ENCODE peak calls at places on chromosomes 11 and 22, in six cellular contexts. One of them, this sample, is unnamed.

GRCh38 chr11:36724742-36725387 is 126.8 kb upstream of the RAG2 start:
- DNase-seq in iris pigment epithelial cell: no peak
- DNase-seq in T-helper 2 cell: no peak
- DNase-seq in stimulated activated CD4-positive, alpha-beta T cell treated with anti-CD3 and anti-CD28 coated beads, Interleukin-1b, Interleukin-23, amount 100 ng/mL, for 24 hours: no peak
- DNase-seq in LHCN-M2: no peak
- DNase-seq in CD4-positive, CD25-positive, alpha-beta regulatory T cell: no peak
- DNase-seq in this sample: no peak

GRCh38 chr11:77198440-77198849 is 70.4 kb downstream of the MYO7A start:
- DNase-seq in CD4-positive, CD25-positive, alpha-beta regulatory T cell: peak; percentile 27
- DNase-seq in stimulated activated CD4-positive, alpha-beta T cell treated with anti-CD3 and anti-CD28 coated beads, Interleukin-1b, Interleukin-23, amount 100 ng/mL, for 24 hours: peak; percentile 27
- DNase-seq in iris pigment epithelial cell: peak; percentile 12
- DNase-seq in LHCN-M2: peak; percentile 20
- DNase-seq in T-helper 2 cell: peak; percentile 3
- DNase-seq in this sample: peak; percentile 25

GRCh38 chr11:73361953-73362776 is 14.0 kb upstream of the RELT start:
- DNase-seq in LHCN-M2: no peak
- DNase-seq in T-helper 2 cell: no peak
- DNase-seq in iris pigment epithelial cell: no peak
- DNase-seq in CD4-positive, CD25-positive, alpha-beta regulatory T cell: no peak
- DNase-seq in stimulated activated CD4-positive, alpha-beta T cell treated with anti-CD3 and anti-CD28 coated beads, Interleukin-1b, Interleukin-23, amount 100 ng/mL, for 24 hours: no peak
- DNase-seq in this sample: no peak

GRCh38 chr11:100328626-100329340 is 358.3 kb upstream of the ARHGAP42 start:
- DNase-seq in T-helper 2 cell: no peak
- DNase-seq in CD4-positive, CD25-positive, alpha-beta regulatory T cell: no peak
- DNase-seq in iris pigment epithelial cell: peak; percentile 14
- DNase-seq in LHCN-M2: peak; percentile 0
- DNase-seq in stimulated activated CD4-positive, alpha-beta T cell treated with anti-CD3 and anti-CD28 coated beads, Interleukin-1b, Interleukin-23, amount 100 ng/mL, for 24 hours: no peak
- DNase-seq in this sample: no peak

GRCh38 chr11:131889760-131890620 is 519.6 kb downstream of the NTM start:
- DNase-seq in stimulated activated CD4-positive, alpha-beta T cell treated with anti-CD3 and anti-CD28 coated beads, Interleukin-1b, Interleukin-23, amount 100 ng/mL, for 24 hours: no peak
- DNase-seq in T-helper 2 cell: no peak
- DNase-seq in LHCN-M2: no peak
- DNase-seq in CD4-positive, CD25-positive, alpha-beta regulatory T cell: no peak
- DNase-seq in iris pigment epithelial cell: peak; percentile 48
- DNase-seq in this sample: no peak

GRCh38 chr11:69388661-69389060 is 92.8 kb upstream of the LINC01488 start:
- DNase-seq in CD4-positive, CD25-positive, alpha-beta regulatory T cell: no peak
- DNase-seq in stimulated activated CD4-positive, alpha-beta T cell treated with anti-CD3 and anti-CD28 coated beads, Interleukin-1b, Interleukin-23, amount 100 ng/mL, for 24 hours: no peak
- DNase-seq in LHCN-M2: no peak
- DNase-seq in T-helper 2 cell: no peak
- DNase-seq in iris pigment epithelial cell: no peak
- DNase-seq in this sample: no peak

GRCh38 chr11:10762185-10762584 is 11.1 kb downstream of the CTR9 start:
- DNase-seq in iris pigment epithelial cell: no peak
- DNase-seq in CD4-positive, CD25-positive, alpha-beta regulatory T cell: no peak
- DNase-seq in stimulated activated CD4-positive, alpha-beta T cell treated with anti-CD3 and anti-CD28 coated beads, Interleukin-1b, Interleukin-23, amount 100 ng/mL, for 24 hours: no peak
- DNase-seq in T-helper 2 cell: no peak
- DNase-seq in LHCN-M2: no peak
- DNase-seq in this sample: no peak

GRCh38 chr22:48234011-48234410 is 1471.6 kb downstream of the TBC1D22A start:
- DNase-seq in T-helper 2 cell: no peak
- DNase-seq in LHCN-M2: no peak
- DNase-seq in CD4-positive, CD25-positive, alpha-beta regulatory T cell: no peak
- DNase-seq in iris pigment epithelial cell: no peak
- DNase-seq in stimulated activated CD4-positive, alpha-beta T cell treated with anti-CD3 and anti-CD28 coated beads, Interleukin-1b, Interleukin-23, amount 100 ng/mL, for 24 hours: no peak
- DNase-seq in this sample: no peak

GRCh38 chr11:44258190-44258489 is 51.8 kb downstream of the ALX4 start:
- DNase-seq in LHCN-M2: peak; percentile 80
- DNase-seq in iris pigment epithelial cell: peak; percentile 43
- DNase-seq in CD4-positive, CD25-positive, alpha-beta regulatory T cell: no peak
- DNase-seq in T-helper 2 cell: no peak
- DNase-seq in stimulated activated CD4-positive, alpha-beta T cell treated with anti-CD3 and anti-CD28 coated beads, Interleukin-1b, Interleukin-23, amount 100 ng/mL, for 24 hours: no peak
- DNase-seq in this sample: no peak

GRCh38 chr22:46966846-46967245 is 204.4 kb downstream of the TBC1D22A start:
- DNase-seq in iris pigment epithelial cell: no peak
- DNase-seq in LHCN-M2: no peak
- DNase-seq in T-helper 2 cell: no peak
- DNase-seq in stimulated activated CD4-positive, alpha-beta T cell treated with anti-CD3 and anti-CD28 coated beads, Interleukin-1b, Interleukin-23, amount 100 ng/mL, for 24 hours: no peak
- DNase-seq in CD4-positive, CD25-positive, alpha-beta regulatory T cell: no peak
- DNase-seq in this sample: no peak

GRCh38 chr11:88098289-88098688 is 77.0 kb downstream of the RAB38 start:
- DNase-seq in stimulated activated CD4-positive, alpha-beta T cell treated with anti-CD3 and anti-CD28 coated beads, Interleukin-1b, Interleukin-23, amount 100 ng/mL, for 24 hours: no peak
- DNase-seq in CD4-positive, CD25-positive, alpha-beta regulatory T cell: no peak
- DNase-seq in T-helper 2 cell: no peak
- DNase-seq in LHCN-M2: no peak
- DNase-seq in iris pigment epithelial cell: peak; percentile 11
- DNase-seq in this sample: no peak

GRCh38 chr11:27234043-27234668 is 128.9 kb downstream of the CCDC34 start:
- DNase-seq in iris pigment epithelial cell: peak; percentile 97
- DNase-seq in stimulated activated CD4-positive, alpha-beta T cell treated with anti-CD3 and anti-CD28 coated beads, Interleukin-1b, Interleukin-23, amount 100 ng/mL, for 24 hours: no peak
- DNase-seq in CD4-positive, CD25-positive, alpha-beta regulatory T cell: no peak
- DNase-seq in T-helper 2 cell: no peak
- DNase-seq in LHCN-M2: peak; percentile 100
- DNase-seq in this sample: no peak

GRCh38 chr22:42937164-42937854 is 77.6 kb downstream of the PACSIN2 start:
- DNase-seq in CD4-positive, CD25-positive, alpha-beta regulatory T cell: peak; percentile 60
- DNase-seq in iris pigment epithelial cell: peak; percentile 94
- DNase-seq in LHCN-M2: peak; percentile 83
- DNase-seq in T-helper 2 cell: no peak
- DNase-seq in stimulated activated CD4-positive, alpha-beta T cell treated with anti-CD3 and anti-CD28 coated beads, Interleukin-1b, Interleukin-23, amount 100 ng/mL, for 24 hours: peak; percentile 16
- DNase-seq in this sample: no peak

GRCh38 chr11:68610452-68611116 is 73.8 kb upstream of the GAL start:
- DNase-seq in iris pigment epithelial cell: peak; percentile 17
- DNase-seq in LHCN-M2: peak; percentile 7
- DNase-seq in T-helper 2 cell: no peak
- DNase-seq in stimulated activated CD4-positive, alpha-beta T cell treated with anti-CD3 and anti-CD28 coated beads, Interleukin-1b, Interleukin-23, amount 100 ng/mL, for 24 hours: no peak
- DNase-seq in CD4-positive, CD25-positive, alpha-beta regulatory T cell: no peak
- DNase-seq in this sample: no peak

GRCh38 chr22:50141891-50142363 is 28.6 kb upstream of the PANX2 start:
- DNase-seq in CD4-positive, CD25-positive, alpha-beta regulatory T cell: no peak
- DNase-seq in T-helper 2 cell: no peak
- DNase-seq in stimulated activated CD4-positive, alpha-beta T cell treated with anti-CD3 and anti-CD28 coated beads, Interleukin-1b, Interleukin-23, amount 100 ng/mL, for 24 hours: no peak
- DNase-seq in LHCN-M2: no peak
- DNase-seq in iris pigment epithelial cell: no peak
- DNase-seq in this sample: peak; percentile 17

GRCh38 chr11:11977206-11977938 is 31.1 kb downstream of the DKK3 start:
- DNase-seq in T-helper 2 cell: no peak
- DNase-seq in CD4-positive, CD25-positive, alpha-beta regulatory T cell: no peak
- DNase-seq in iris pigment epithelial cell: peak; percentile 70
- DNase-seq in LHCN-M2: peak; percentile 96
- DNase-seq in stimulated activated CD4-positive, alpha-beta T cell treated with anti-CD3 and anti-CD28 coated beads, Interleukin-1b, Interleukin-23, amount 100 ng/mL, for 24 hours: no peak
- DNase-seq in this sample: no peak

GRCh38 chr11:92843455-92843854 is 126.0 kb upstream of the MTNR1B start:
- DNase-seq in CD4-positive, CD25-positive, alpha-beta regulatory T cell: no peak
- DNase-seq in stimulated activated CD4-positive, alpha-beta T cell treated with anti-CD3 and anti-CD28 coated beads, Interleukin-1b, Interleukin-23, amount 100 ng/mL, for 24 hours: no peak
- DNase-seq in iris pigment epithelial cell: no peak
- DNase-seq in LHCN-M2: no peak
- DNase-seq in T-helper 2 cell: no peak
- DNase-seq in this sample: no peak

GRCh38 chr11:100240051-100240450 is 447.0 kb upstream of the ARHGAP42 start:
- DNase-seq in stimulated activated CD4-positive, alpha-beta T cell treated with anti-CD3 and anti-CD28 coated beads, Interleukin-1b, Interleukin-23, amount 100 ng/mL, for 24 hours: no peak
- DNase-seq in CD4-positive, CD25-positive, alpha-beta regulatory T cell: no peak
- DNase-seq in LHCN-M2: no peak
- DNase-seq in T-helper 2 cell: no peak
- DNase-seq in iris pigment epithelial cell: no peak
- DNase-seq in this sample: no peak

GRCh38 chr11:61980783-61981541 is 13.5 kb upstream of the FTH1 start:
- DNase-seq in LHCN-M2: no peak
- DNase-seq in stimulated activated CD4-positive, alpha-beta T cell treated with anti-CD3 and anti-CD28 coated beads, Interleukin-1b, Interleukin-23, amount 100 ng/mL, for 24 hours: no peak
- DNase-seq in CD4-positive, CD25-positive, alpha-beta regulatory T cell: no peak
- DNase-seq in iris pigment epithelial cell: no peak
- DNase-seq in T-helper 2 cell: no peak
- DNase-seq in this sample: no peak

GRCh38 chr11:67600324-67601029 is 6.3 kb upstream of the NDUFV1 start:
- DNase-seq in CD4-positive, CD25-positive, alpha-beta regulatory T cell: no peak
- DNase-seq in LHCN-M2: no peak
- DNase-seq in stimulated activated CD4-positive, alpha-beta T cell treated with anti-CD3 and anti-CD28 coated beads, Interleukin-1b, Interleukin-23, amount 100 ng/mL, for 24 hours: no peak
- DNase-seq in T-helper 2 cell: no peak
- DNase-seq in iris pigment epithelial cell: no peak
- DNase-seq in this sample: no peak

GRCh38 chr11:116990061-116990473 is 108.2 kb downstream of the SIK3 start:
- DNase-seq in CD4-positive, CD25-positive, alpha-beta regulatory T cell: no peak
- DNase-seq in stimulated activated CD4-positive, alpha-beta T cell treated with anti-CD3 and anti-CD28 coated beads, Interleukin-1b, Interleukin-23, amount 100 ng/mL, for 24 hours: no peak
- DNase-seq in T-helper 2 cell: no peak
- DNase-seq in iris pigment epithelial cell: peak; percentile 93
- DNase-seq in LHCN-M2: peak; percentile 55
- DNase-seq in this sample: no peak

GRCh38 chr22:30610299-30610698 is 3.3 kb downstream of the TCN2 start:
- DNase-seq in CD4-positive, CD25-positive, alpha-beta regulatory T cell: no peak
- DNase-seq in LHCN-M2: no peak
- DNase-seq in iris pigment epithelial cell: no peak
- DNase-seq in stimulated activated CD4-positive, alpha-beta T cell treated with anti-CD3 and anti-CD28 coated beads, Interleukin-1b, Interleukin-23, amount 100 ng/mL, for 24 hours: no peak
- DNase-seq in T-helper 2 cell: no peak
- DNase-seq in this sample: no peak

GRCh38 chr11:20671856-20672546 is 2.6 kb downstream of the NELL1 start:
- DNase-seq in iris pigment epithelial cell: no peak
- DNase-seq in stimulated activated CD4-positive, alpha-beta T cell treated with anti-CD3 and anti-CD28 coated beads, Interleukin-1b, Interleukin-23, amount 100 ng/mL, for 24 hours: no peak
- DNase-seq in LHCN-M2: no peak
- DNase-seq in T-helper 2 cell: no peak
- DNase-seq in CD4-positive, CD25-positive, alpha-beta regulatory T cell: no peak
- DNase-seq in this sample: no peak

GRCh38 chr11:115550291-115551059 is 46.3 kb upstream of the CADM1 start:
- DNase-seq in T-helper 2 cell: no peak
- DNase-seq in stimulated activated CD4-positive, alpha-beta T cell treated with anti-CD3 and anti-CD28 coated beads, Interleukin-1b, Interleukin-23, amount 100 ng/mL, for 24 hours: no peak
- DNase-seq in CD4-positive, CD25-positive, alpha-beta regulatory T cell: no peak
- DNase-seq in iris pigment epithelial cell: no peak
- DNase-seq in LHCN-M2: no peak
- DNase-seq in this sample: no peak

GRCh38 chr11:75667831-75668507 is 869 bp downstream of the MAP6 start:
- DNase-seq in LHCN-M2: no peak
- DNase-seq in iris pigment epithelial cell: peak; percentile 26
- DNase-seq in T-helper 2 cell: no peak
- DNase-seq in CD4-positive, CD25-positive, alpha-beta regulatory T cell: peak; percentile 24
- DNase-seq in stimulated activated CD4-positive, alpha-beta T cell treated with anti-CD3 and anti-CD28 coated beads, Interleukin-1b, Interleukin-23, amount 100 ng/mL, for 24 hours: no peak
- DNase-seq in this sample: no peak

GRCh38 chr11:131217313-131218297 is 152.8 kb upstream of the NTM start:
- DNase-seq in CD4-positive, CD25-positive, alpha-beta regulatory T cell: no peak
- DNase-seq in T-helper 2 cell: no peak
- DNase-seq in iris pigment epithelial cell: no peak
- DNase-seq in stimulated activated CD4-positive, alpha-beta T cell treated with anti-CD3 and anti-CD28 coated beads, Interleukin-1b, Interleukin-23, amount 100 ng/mL, for 24 hours: no peak
- DNase-seq in LHCN-M2: no peak
- DNase-seq in this sample: no peak

GRCh38 chr11:22832315-22833041 is 2.9 kb upstream of the SVIP start:
- DNase-seq in stimulated activated CD4-positive, alpha-beta T cell treated with anti-CD3 and anti-CD28 coated beads, Interleukin-1b, Interleukin-23, amount 100 ng/mL, for 24 hours: no peak
- DNase-seq in LHCN-M2: peak; percentile 43
- DNase-seq in iris pigment epithelial cell: peak; percentile 10
- DNase-seq in CD4-positive, CD25-positive, alpha-beta regulatory T cell: no peak
- DNase-seq in T-helper 2 cell: no peak
- DNase-seq in this sample: no peak

GRCh38 chr11:126134461-126135155 is 71.9 kb upstream of the CDON start:
- DNase-seq in stimulated activated CD4-positive, alpha-beta T cell treated with anti-CD3 and anti-CD28 coated beads, Interleukin-1b, Interleukin-23, amount 100 ng/mL, for 24 hours: no peak
- DNase-seq in CD4-positive, CD25-positive, alpha-beta regulatory T cell: no peak
- DNase-seq in T-helper 2 cell: no peak
- DNase-seq in iris pigment epithelial cell: no peak
- DNase-seq in LHCN-M2: peak; percentile 59
- DNase-seq in this sample: no peak

GRCh38 chr11:66421492-66422205 is 814 bp downstream of the NPAS4 start:
- DNase-seq in stimulated activated CD4-positive, alpha-beta T cell treated with anti-CD3 and anti-CD28 coated beads, Interleukin-1b, Interleukin-23, amount 100 ng/mL, for 24 hours: peak; percentile 76
- DNase-seq in LHCN-M2: peak; percentile 74
- DNase-seq in T-helper 2 cell: peak; percentile 73
- DNase-seq in iris pigment epithelial cell: peak; percentile 76
- DNase-seq in CD4-positive, CD25-positive, alpha-beta regulatory T cell: peak; percentile 69
- DNase-seq in this sample: peak; percentile 78

GRCh38 chr22:39954584-39955055 is 5.6 kb upstream of the TMA7B start:
- DNase-seq in LHCN-M2: peak; percentile 33
- DNase-seq in iris pigment epithelial cell: peak; percentile 97
- DNase-seq in stimulated activated CD4-positive, alpha-beta T cell treated with anti-CD3 and anti-CD28 coated beads, Interleukin-1b, Interleukin-23, amount 100 ng/mL, for 24 hours: no peak
- DNase-seq in T-helper 2 cell: no peak
- DNase-seq in CD4-positive, CD25-positive, alpha-beta regulatory T cell: peak; percentile 67
- DNase-seq in this sample: no peak

GRCh38 chr11:69374110-69374981 is 80.4 kb downstream of the MYEOV start:
- DNase-seq in stimulated activated CD4-positive, alpha-beta T cell treated with anti-CD3 and anti-CD28 coated beads, Interleukin-1b, Interleukin-23, amount 100 ng/mL, for 24 hours: no peak
- DNase-seq in iris pigment epithelial cell: no peak
- DNase-seq in T-helper 2 cell: no peak
- DNase-seq in CD4-positive, CD25-positive, alpha-beta regulatory T cell: no peak
- DNase-seq in LHCN-M2: no peak
- DNase-seq in this sample: no peak

GRCh38 chr22:43433451-43433850 is 21.6 kb downstream of the MPPED1 start:
- DNase-seq in LHCN-M2: no peak
- DNase-seq in stimulated activated CD4-positive, alpha-beta T cell treated with anti-CD3 and anti-CD28 coated beads, Interleukin-1b, Interleukin-23, amount 100 ng/mL, for 24 hours: no peak
- DNase-seq in iris pigment epithelial cell: no peak
- DNase-seq in CD4-positive, CD25-positive, alpha-beta regulatory T cell: no peak
- DNase-seq in T-helper 2 cell: no peak
- DNase-seq in this sample: no peak

GRCh38 chr11:83511646-83512045 is 225.5 kb upstream of the CCDC90B start:
- DNase-seq in LHCN-M2: no peak
- DNase-seq in CD4-positive, CD25-positive, alpha-beta regulatory T cell: no peak
- DNase-seq in T-helper 2 cell: no peak
- DNase-seq in stimulated activated CD4-positive, alpha-beta T cell treated with anti-CD3 and anti-CD28 coated beads, Interleukin-1b, Interleukin-23, amount 100 ng/mL, for 24 hours: no peak
- DNase-seq in iris pigment epithelial cell: no peak
- DNase-seq in this sample: no peak

GRCh38 chr22:46251266-46251665 is 1.2 kb upstream of the CDPF1 start:
- DNase-seq in CD4-positive, CD25-positive, alpha-beta regulatory T cell: no peak
- DNase-seq in iris pigment epithelial cell: no peak
- DNase-seq in LHCN-M2: peak; percentile 9
- DNase-seq in T-helper 2 cell: no peak
- DNase-seq in stimulated activated CD4-positive, alpha-beta T cell treated with anti-CD3 and anti-CD28 coated beads, Interleukin-1b, Interleukin-23, amount 100 ng/mL, for 24 hours: no peak
- DNase-seq in this sample: no peak

This sample was measured in Jurkat, Clone E6-1.